ENCODE peak calls at places on chromosomes 3 and 15, in seven cellular contexts. H, K, G, Q, S, W and I are unnamed samples.

GRCh38 chr3:46297658-46298423 is 55.6 kb downstream of the CCR3 start:
- DNase-seq in S (peak), H (no peak), G (no peak), Q (peak), K (no peak), W (no peak), I (peak)

GRCh38 chr15:33091983-33092688 is 102.4 kb downstream of the FMN1 start:
- DNase-seq in G (no peak), S (no peak), K (peak), H (no peak), Q (no peak), W (no peak), I (no peak)

GRCh38 chr3:123444023-123444422 is 4.9 kb downstream of the ADCY5 start:
- DNase-seq in Q (no peak), G (no peak), K (no peak), S (no peak), W (no peak), H (no peak), I (no peak)

GRCh38 chr3:42749753-42750231 is 23.3 kb downstream of the CCDC13 start:
- DNase-seq in G (peak), H (no peak), Q (peak), W (no peak), K (no peak), S (peak), I (peak)

GRCh38 chr15:50181983-50182232 is at the start of gene SLC27A2:
- DNase-seq in W (no peak), G (no peak), K (peak), Q (no peak), H (no peak), S (peak), I (no peak)

GRCh38 chr3:126053949-126054569 is 29.9 kb downstream of the SLC41A3 start:
- DNase-seq in Q (no peak), W (no peak), G (no peak), S (no peak), H (no peak), K (no peak), I (no peak)

GRCh38 chr3:45194791-45195190 is 31.3 kb downstream of the TMEM158 start:
- DNase-seq in G (no peak), H (no peak), S (no peak), Q (no peak), K (no peak), W (no peak), I (no peak)

GRCh38 chr15:57554821-57555185 is 36.9 kb upstream of the MYZAP start:
- DNase-seq in H (no peak), Q (no peak), S (no peak), G (no peak), K (no peak), W (no peak), I (no peak)

GRCh38 chr15:39717134-39717533 is 65.5 kb downstream of the FSIP1 start:
- DNase-seq in W (no peak), H (no peak), S (peak), Q (no peak), G (no peak), K (no peak), I (no peak)

GRCh38 chr3:107676469-107677309 is 153.9 kb downstream of the BBX start:
- DNase-seq in Q (peak), W (no peak), S (peak), G (peak), K (no peak), H (no peak), I (peak)

GRCh38 chr15:25850154-25851111 is 12.7 kb downstream of the ATP10A start:
- DNase-seq in Q (peak), G (peak), H (peak), W (peak), S (peak), K (peak), I (peak)

DNA sequence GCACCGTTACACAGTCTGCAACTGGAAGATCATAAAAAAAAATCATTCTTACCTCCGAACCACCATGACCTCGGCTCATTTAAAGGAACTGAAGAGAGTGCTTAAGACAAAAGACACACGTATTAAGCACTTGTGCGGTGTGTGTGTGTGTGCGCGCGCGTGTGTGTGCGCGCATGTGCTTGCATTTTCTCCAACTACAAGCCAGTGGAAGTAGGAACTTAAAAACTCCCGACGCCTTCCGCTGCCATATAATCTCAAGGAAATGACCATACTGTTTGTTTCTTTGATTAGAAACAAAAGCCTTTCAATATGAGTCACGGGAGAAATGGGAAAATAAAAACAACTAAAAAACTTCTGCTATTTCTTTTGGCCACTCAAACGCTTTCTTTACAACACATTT is 32.4 kb downstream of the FRMD4B start:
- DNase-seq in H (no peak), K (peak), Q (no peak), G (peak), W (no peak), S (no peak), I (no peak)
- H3K4me3 ChIP-seq in H (no peak), K (no peak), Q (no peak), G (no peak), W (peak), S (no peak), I (no peak)

DNA sequence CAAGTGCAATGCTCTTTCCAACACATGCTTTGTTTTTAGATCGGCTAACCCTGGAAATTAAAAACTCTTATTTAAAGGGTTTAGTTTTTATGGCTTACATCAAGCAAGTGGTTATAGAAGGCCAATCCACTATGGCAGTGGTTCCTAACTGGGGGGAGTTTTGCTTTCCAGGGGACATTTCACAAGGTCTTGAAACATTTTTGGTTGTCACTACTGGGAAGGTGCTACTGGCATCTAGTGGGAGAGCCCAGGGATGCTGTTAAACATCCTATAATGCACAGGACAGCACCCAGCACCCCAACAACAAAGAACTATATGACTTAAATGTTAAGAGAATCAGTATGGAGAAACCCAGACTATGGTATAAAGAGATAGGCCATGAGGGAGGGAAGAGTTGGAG is 439.0 kb downstream of the NTRK3 start:
- DNase-seq in Q (no peak), K (no peak), W (no peak), S (no peak), H (no peak), G (peak), I (no peak)
- TF ChIP-seq CTCF in Q (no peak), K (no peak), W (no peak), S (no peak), H (peak), G (peak), I (no peak)

GRCh38 chr3:57594576-57594975 is 2.6 kb downstream of the ARF4 start:
- DNase-seq in G (no peak), W (no peak), Q (no peak), H (no peak), K (no peak), S (no peak), I (no peak)
- H3K4me3 ChIP-seq in G (peak), W (no peak), Q (peak), H (peak), K (no peak), S (peak), I (peak)

DNA sequence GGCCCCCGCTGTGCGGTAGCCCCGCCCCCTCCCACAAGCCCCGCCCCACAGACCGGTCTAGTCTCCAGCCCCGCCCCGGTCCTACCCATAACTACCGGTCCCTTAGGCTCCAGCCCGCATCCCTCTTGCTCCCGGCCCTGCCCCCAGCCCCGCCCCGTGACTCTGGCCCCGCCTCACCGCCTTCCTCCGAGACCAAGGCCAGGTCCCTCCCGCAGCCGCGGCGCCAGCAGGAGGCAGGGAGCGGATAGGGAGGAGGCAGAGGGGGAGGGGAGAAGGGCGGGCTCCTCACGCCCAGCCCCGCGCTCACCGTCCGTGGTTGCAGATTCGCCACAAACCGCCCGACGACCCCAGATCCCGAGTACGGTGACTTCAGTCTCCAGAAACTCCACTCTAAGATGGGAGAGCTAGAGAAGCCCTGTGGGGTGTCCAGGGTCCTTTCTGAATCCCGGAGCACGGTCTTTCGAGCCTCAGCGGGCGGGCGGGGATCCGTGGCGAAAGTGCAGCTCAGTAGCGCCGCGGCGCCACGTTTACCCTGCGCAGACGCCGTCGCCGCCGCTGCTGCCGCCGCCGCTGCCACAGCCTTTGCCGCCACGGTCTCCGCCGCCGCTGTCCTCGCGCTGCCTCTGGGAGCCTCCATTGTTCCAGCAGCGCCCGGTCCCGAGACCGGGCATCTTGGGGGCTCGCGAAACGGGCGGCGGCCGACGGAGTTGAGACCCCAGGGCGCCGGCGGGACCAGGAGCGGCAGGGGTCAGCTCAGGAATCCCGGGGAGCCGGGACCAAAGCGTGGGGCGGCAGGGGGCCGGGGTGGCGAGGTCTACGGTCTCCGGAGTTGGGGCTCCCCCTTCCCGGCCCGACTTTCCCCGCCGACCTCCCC is at the start of gene BRPF1:
- DNase-seq in S (peak), G (peak), K (peak), Q (peak), H (peak), W (peak), I (peak)
- TF ChIP-seq CTCF in S (no peak), G (peak), K (no peak), Q (no peak), H (peak), W (no peak), I (no peak)

GRCh38 chr3:164024786-164025185 is 1053.5 kb downstream of the SI start:
- DNase-seq in W (no peak), H (no peak), S (peak), Q (no peak), K (no peak), G (no peak), I (no peak)
- H3K4me3 ChIP-seq in W (no peak), H (no peak), S (no peak), Q (no peak), K (no peak), G (no peak), I (no peak)

GRCh38 chr3:134630506-134630905 is 20.3 kb downstream of the KY start:
- DNase-seq in W (no peak), K (no peak), G (peak), H (peak), S (peak), Q (peak), I (peak)
- TF ChIP-seq CTCF in W (no peak), K (no peak), G (peak), H (peak), S (peak), Q (peak), I (peak)

DNA sequence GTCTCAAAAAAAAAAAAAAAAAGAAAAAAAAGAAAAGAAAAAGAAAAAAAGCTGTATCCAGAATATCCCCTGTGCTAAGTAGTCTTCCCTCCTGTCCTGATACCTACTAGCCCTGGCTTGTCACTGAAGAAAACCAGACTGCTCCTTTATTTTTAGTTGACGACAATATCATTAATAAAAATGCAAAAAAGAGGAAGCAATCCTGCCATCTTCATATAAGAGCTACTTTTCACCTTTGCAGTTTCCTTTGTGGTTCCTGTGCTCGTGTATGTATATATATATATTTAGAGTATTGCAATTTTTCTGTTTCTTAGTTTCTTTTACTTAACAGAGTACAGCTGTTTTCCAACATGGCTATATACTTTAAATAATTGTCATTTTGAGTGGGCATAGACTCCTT is 13.6 kb downstream of the C3orf20 start:
- DNase-seq in Q (no peak), H (no peak), G (no peak), K (no peak), W (no peak), S (no peak), I (no peak)
- H3K4me3 ChIP-seq in Q (no peak), H (no peak), G (no peak), K (no peak), W (no peak), S (no peak), I (no peak)

GRCh38 chr3:195895078-195895899 is 13.1 kb downstream of the TNK2 start:
- DNase-seq in G (peak), K (peak), S (peak), H (no peak), Q (peak), W (peak), I (no peak)
- TF ChIP-seq CTCF in G (peak), K (no peak), S (no peak), H (peak), Q (peak), W (no peak), I (no peak)